ENCODE peak calls at places on chromosomes 4 and X, in seven cellular contexts. D is omental fat pad, W is right lobe of liver, N is endothelial cell, A is esophagus squamous epithelium, S is mucosa of descending colon, U is tibial artery. X is an unnamed sample.

GRCh38 chrX:68832101-68832416 is 3.2 kb downstream of the EFNB1 start:
- DNase-seq in D (no peak), W (no peak), N (no peak), A (no peak), S (peak; percentile 49), U (peak; percentile 78), X (no peak)

GRCh38 chr4:146534178-146534577 is 12.4 kb upstream of the SLC10A7 start:
- DNase-seq in D (no peak), W (no peak), N (no peak), A (no peak), S (no peak), U (no peak), X (no peak)

GRCh38 chr4:687048-687974 is 1.6 kb downstream of the SLC49A3 start:
- DNase-seq in D (peak; percentile 77), W (peak; percentile 95), N (no peak), A (no peak), S (peak; percentile 89), U (peak; percentile 92), X (peak; percentile 94)

GRCh38 chr4:162644346-162644745 is 480.5 kb upstream of the FSTL5 start:
- DNase-seq in D (no peak), W (no peak), N (no peak), A (no peak), S (no peak), U (no peak), X (no peak)

GRCh38 chr4:113539408-113539807 is 222.1 kb downstream of the CAMK2D start:
- DNase-seq in D (no peak), W (no peak), N (no peak), A (no peak), S (no peak), U (no peak), X (no peak)

GRCh38 chr4:17614416-17615299 is at the start of gene MED28:
- DNase-seq in D (peak; percentile 98), W (peak; percentile 95), N (peak; percentile 90), A (peak; percentile 87), S (peak; percentile 97), U (peak; percentile 97), X (peak; percentile 97)

GRCh38 chr4:120731561-120731960 is 191.0 kb downstream of the PRDM5 start:
- DNase-seq in D (no peak), W (no peak), N (peak; percentile 16), A (no peak), S (no peak), U (no peak), X (no peak)

GRCh38 chrX:154327026-154327820 is 31.6 kb downstream of the TKTL1 start:
- DNase-seq in D (no peak), W (no peak), N (no peak), A (no peak), S (no peak), U (no peak), X (no peak)

GRCh38 chr4:7423801-7424552 is 10.8 kb downstream of the PSAPL1 start:
- DNase-seq in D (no peak), W (peak; percentile 35), N (no peak), A (no peak), S (no peak), U (peak; percentile 38), X (no peak)

GRCh38 chr4:26136615-26137014 is 184.2 kb upstream of the RBPJ start:
- DNase-seq in D (no peak), W (no peak), N (no peak), A (no peak), S (no peak), U (no peak), X (no peak)

GRCh38 chr4:188934320-188934975 is 795.2 kb downstream of the TRIML1 start:
- DNase-seq in D (no peak), W (no peak), N (no peak), A (no peak), S (no peak), U (no peak), X (no peak)

GRCh38 chr4:184472540-184473264 is 1.6 kb downstream of the IRF2 start:
- DNase-seq in D (peak; percentile 51), W (peak; percentile 97), N (peak; percentile 82), A (peak; percentile 30), S (peak; percentile 92), U (peak; percentile 91), X (peak; percentile 92)

GRCh38 chr4:184473515-184474260 is 662 bp downstream of the IRF2 start:
- DNase-seq in D (no peak), W (peak; percentile 58), N (peak; percentile 48), A (no peak), S (peak; percentile 60), U (no peak), X (no peak)

GRCh38 chr4:184473265-184473514 is 1.2 kb downstream of the IRF2 start:
- DNase-seq in D (no peak), W (no peak), N (no peak), A (no peak), S (no peak), U (no peak), X (no peak)

GRCh38 chr4:184475096-184475461 is 729 bp upstream of the IRF2 start:
- DNase-seq in D (peak; percentile 38), W (peak; percentile 61), N (peak; percentile 11), A (peak; percentile 7), S (peak; percentile 63), U (peak; percentile 80), X (no peak)

GRCh38 chr4:184474261-184475095 is at the start of gene IRF2:
- DNase-seq in D (peak; percentile 81), W (peak; percentile 98), N (peak; percentile 91), A (peak; percentile 83), S (peak; percentile 96), U (peak; percentile 99), X (peak; percentile 97)
- TF ChIP-seq CTCF in D (no peak), W (no peak), N (no peak), A (no peak), S (no peak), U (no peak), X (peak; percentile 36)

GRCh38 chr4:119297795-119298194 is 24.1 kb downstream of the FABP2 start:
- DNase-seq in D (no peak), W (no peak), N (no peak), A (no peak), S (no peak), U (no peak), X (no peak)
- TF ChIP-seq CTCF in D (no peak), W (no peak), N (no peak), A (no peak), S (no peak), U (no peak), X (no peak)

DNA sequence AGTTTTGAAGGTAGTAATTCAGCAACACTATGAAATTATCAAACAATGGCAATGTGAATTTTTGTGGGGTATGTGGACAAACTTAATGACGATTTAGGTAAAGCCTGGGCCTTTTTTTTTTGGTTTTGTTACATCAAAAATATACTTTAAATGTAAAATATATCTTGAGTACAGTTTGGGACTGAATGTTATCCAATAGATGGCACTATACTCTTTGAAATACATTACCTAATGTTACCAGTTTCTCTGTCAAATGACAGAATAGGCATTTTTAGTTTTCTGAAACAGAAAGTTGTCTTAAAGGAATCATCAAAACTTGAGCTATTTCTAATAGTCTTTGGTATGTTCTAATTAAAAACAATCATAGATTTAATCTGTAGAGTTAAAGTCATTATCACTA is 1651.9 kb downstream of the C4orf33 start:
- DNase-seq in D (no peak), W (no peak), N (no peak), A (no peak), S (no peak), U (no peak), X (no peak)
- TF ChIP-seq CTCF in D (no peak), W (no peak), N (no peak), A (no peak), S (no peak), U (no peak), X (peak; percentile 80)

DNA sequence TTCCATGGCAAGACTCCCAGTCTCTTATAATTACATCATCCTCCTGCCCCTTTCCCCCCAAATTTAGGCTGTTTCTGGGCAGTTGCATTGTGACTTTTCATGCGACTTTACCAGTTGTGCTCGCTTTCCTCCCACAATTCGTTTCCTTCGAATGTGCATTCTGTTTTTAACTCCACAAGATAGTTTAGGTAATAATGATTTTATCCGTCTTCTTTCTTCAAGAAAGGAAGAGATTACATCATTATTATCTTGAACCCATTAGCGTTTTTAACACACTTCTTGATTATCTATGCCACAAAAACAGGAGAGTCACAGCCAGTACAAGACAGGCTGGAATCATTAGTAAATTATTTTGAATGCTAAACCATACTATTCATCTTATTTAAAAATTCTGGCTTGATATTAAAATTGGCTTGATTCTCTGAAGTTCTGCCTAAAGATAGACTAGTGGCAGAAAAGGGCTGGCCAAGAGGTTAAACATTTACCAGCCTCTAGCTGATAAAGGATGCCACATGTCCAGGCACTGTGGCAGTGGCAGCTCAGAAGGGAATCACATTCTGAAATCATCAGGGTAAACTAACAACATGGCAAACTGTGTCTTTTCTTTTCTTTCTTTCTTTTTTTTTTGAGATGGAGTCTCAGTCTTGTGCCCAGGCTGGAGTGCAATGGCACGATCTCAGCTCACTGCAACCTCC is 19.7 kb upstream of the PLA2G12A start:
- DNase-seq in D (no peak), W (no peak), N (no peak), A (no peak), S (no peak), U (no peak), X (no peak)
- TF ChIP-seq CTCF in D (no peak), W (no peak), N (no peak), A (no peak), S (no peak), U (no peak), X (no peak)

X was measured in chondrocyte.